ENCODE peak calls at places on chromosomes 12 and 14, in six cellular contexts. P is GM23248, X is GM23338, V is SK-N-SH, O is neural progenitor cell, R is PC-3. J is an unnamed sample. For H3K4me1 and H3F3A, the result is how much of the 10 kb centered on the place peaks cover.

GRCh38 chr14:62445570-62445969 is 599.7 kb downstream of the KCNH5 start:
- DNase-seq in P (no peak), X (peak), V (no peak), O (peak), R (no peak), J (no peak)

GRCh38 chr12:1907652-1908611 is 10.5 kb downstream of the CACNA2D4 start:
- DNase-seq in P (no peak), X (no peak), V (no peak), O (no peak), R (peak), J (no peak)

GRCh38 chr14:103719766-103720165 is 4.2 kb downstream of the ZFYVE21 start:
- DNase-seq in P (no peak), X (no peak), V (no peak), O (no peak), R (no peak), J (no peak)

GRCh38 chr14:68624541-68625220 is 168.2 kb downstream of the ZFP36L1 start:
- DNase-seq in P (no peak), X (no peak), V (no peak), O (no peak), R (no peak), J (peak)

GRCh38 chr14:92657457-92658142 is 90.8 kb downstream of the LGMN start:
- DNase-seq in P (no peak), X (no peak), V (no peak), O (no peak), R (no peak), J (no peak)

GRCh38 chr12:19764408-19764807 is 325.1 kb downstream of the AEBP2 start:
- DNase-seq in P (peak), X (no peak), V (no peak), O (no peak), R (peak), J (no peak)

GRCh38 chr14:89012272-89013097 is 188.0 kb downstream of the TTC8 start:
- DNase-seq in P (no peak), X (no peak), V (no peak), O (no peak), R (no peak), J (no peak)

GRCh38 chr14:50531595-50532501 is 521 bp downstream of the MAP4K5 start:
- DNase-seq in P (peak), X (peak), V (peak), O (peak), R (peak), J (peak)

GRCh38 chr12:94100254-94100653 is 48.1 kb upstream of the PLXNC1 start:
- DNase-seq in P (peak), X (no peak), V (no peak), O (no peak), R (peak), J (peak)

GRCh38 chr12:79547044-79547734 is 143.6 kb downstream of the PAWR start:
- DNase-seq in P (peak), X (peak), V (no peak), O (peak), R (peak), J (peak)

GRCh38 chr12:32211769-32212156 is 105.1 kb downstream of the BICD1 start:
- DNase-seq in P (no peak), X (no peak), V (peak), O (no peak), R (no peak), J (no peak)

GRCh38 chr12:6569786-6570185 is 1.7 kb upstream of the NOP2 start:
- DNase-seq in P (no peak), X (no peak), V (no peak), O (no peak), R (no peak), J (no peak)

GRCh38 chr14:104280902-104281767 is 142.7 kb downstream of the KIF26A start:
- DNase-seq in P (no peak), X (no peak), V (no peak), O (peak), R (no peak), J (no peak)

GRCh38 chr12:69879007-69879960 is 54.3 kb downstream of the MYRFL start:
- DNase-seq in P (peak), X (peak), V (peak), O (peak), R (peak), J (peak)

GRCh38 chr14:54207991-54208520 is 188.8 kb upstream of the CDKN3 start:
- DNase-seq in P (no peak), X (no peak), V (no peak), O (no peak), R (no peak), J (no peak)

GRCh38 chr14:61839452-61839851 is 77.2 kb downstream of the SNAPC1 start:
- DNase-seq in P (peak), X (no peak), V (no peak), O (no peak), R (peak), J (no peak)

GRCh38 chr14:39276005-39276404 is 42.3 kb downstream of the MIA2 start:
- DNase-seq in P (no peak), X (no peak), V (no peak), O (no peak), R (no peak), J (no peak)

GRCh38 chr12:3047961-3048360 is 29.2 kb upstream of the TSPAN9 start:
- DNase-seq in P (peak), X (peak), V (no peak), O (no peak), R (no peak), J (no peak)

GRCh38 chr14:28577711-28578131 is 188.9 kb upstream of the FOXG1 start:
- DNase-seq in P (no peak), X (no peak), V (no peak), O (no peak), R (peak), J (peak)

GRCh38 chr14:34120185-34120977 is 169.5 kb upstream of the EGLN3 start:
- DNase-seq in P (no peak), X (peak), V (no peak), O (peak), R (no peak), J (no peak)

GRCh38 chr14:76152333-76152681 is 585 bp downstream of the GPATCH2L start:
- DNase-seq in P (peak), X (peak), V (peak), O (peak), R (peak), J (peak)

GRCh38 chr14:47278233-47278842 is 397.1 kb downstream of the MDGA2 start:
- DNase-seq in P (peak), X (peak), V (peak), O (peak), R (peak), J (peak)

GRCh38 chr12:77847665-77848431 is 17.2 kb downstream of the NAV3 start:
- DNase-seq in P (peak), X (no peak), V (no peak), O (no peak), R (peak), J (peak)

GRCh38 chr12:108773798-108774788 is 42.8 kb upstream of the CORO1C start:
- DNase-seq in P (peak), X (peak), V (peak), O (peak), R (no peak), J (no peak)

GRCh38 chr14:55052259-55052930 is 948 bp downstream of the MAPK1IP1L start:
- DNase-seq in P (peak), X (peak), V (no peak), O (no peak), R (peak), J (no peak)

GRCh38 chr14:60303745-60304144 is 54.7 kb downstream of the PPM1A start:
- DNase-seq in P (no peak), X (no peak), V (no peak), O (no peak), R (no peak), J (no peak)

GRCh38 chr12:25089738-25090137 is 105.2 kb downstream of the DNAI7 start:
- DNase-seq in P (no peak), X (no peak), V (no peak), O (no peak), R (peak), J (no peak)

GRCh38 chr12:38390968-38391367 is 74.4 kb downstream of the ALG10B start:
- DNase-seq in P (no peak), X (no peak), V (no peak), O (no peak), R (peak), J (no peak)

DNA sequence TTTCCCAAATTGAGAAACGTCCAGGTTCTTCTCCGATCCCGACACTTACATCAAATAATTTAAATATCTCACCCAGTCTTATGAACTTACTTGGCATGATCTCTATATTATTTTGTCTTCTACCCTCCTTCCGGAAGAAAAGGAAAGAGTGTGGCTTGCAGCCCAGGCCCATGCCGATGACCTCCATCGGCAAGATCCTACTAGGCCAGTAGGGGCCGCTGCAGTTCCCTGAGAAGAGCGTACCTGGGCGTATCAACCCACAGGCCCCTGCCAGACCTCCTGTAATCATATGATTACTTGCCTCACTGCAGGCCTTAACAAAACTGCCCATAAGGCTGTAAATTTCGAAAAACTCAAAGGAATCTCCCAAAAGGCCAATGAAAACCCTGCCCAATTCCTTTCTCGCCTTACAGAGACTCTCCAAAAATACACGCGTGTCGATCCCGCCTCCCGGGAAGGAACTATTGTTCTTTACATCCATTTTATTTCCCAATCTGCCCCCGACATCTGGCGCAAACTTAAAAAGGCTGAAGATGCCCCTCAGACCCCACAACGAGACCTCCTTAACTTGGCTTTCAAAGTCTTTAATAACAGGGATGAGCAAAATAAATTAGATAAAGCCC is 69.6 kb downstream of the MOK start:
- DNase-seq in P (peak), X (peak), V (peak), O (peak), R (peak), J (peak)
- H2AFZ ChIP-seq in P (no peak), X (peak), V (no peak), O (peak), R (no peak), J (no peak)

DNA sequence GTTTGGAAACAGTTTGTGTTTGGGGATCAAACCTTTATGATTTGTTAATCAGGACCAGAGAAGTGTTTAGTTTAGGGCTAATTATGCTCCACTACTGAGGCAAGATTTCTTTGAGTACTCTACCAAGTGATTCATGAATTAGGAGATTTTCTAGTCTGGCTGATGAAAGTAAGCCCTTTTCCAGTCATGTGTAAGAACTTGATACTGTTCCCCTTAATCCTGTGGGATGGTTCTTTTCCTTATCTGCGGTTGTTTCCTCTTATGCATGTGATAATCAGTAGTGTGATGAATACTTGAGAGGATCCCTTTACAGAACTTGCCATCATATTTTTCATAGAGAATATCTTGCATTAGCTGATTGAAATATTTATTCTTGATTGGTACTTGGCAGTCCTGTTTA is 42.1 kb downstream of the DYRK2 start:
- DNase-seq in P (no peak), X (no peak), V (no peak), O (no peak), R (no peak), J (no peak)
- H3K4me1 ChIP-seq in P (under half), X (under half), V (under half), O (under half), R (under half), J (under half)

GRCh38 chr12:120197542-120197887 is 3.0 kb upstream of the GCN1 start:
- DNase-seq in P (no peak), X (no peak), V (no peak), O (no peak), R (no peak), J (no peak)

GRCh38 chr12:120199595-120200306 is 1.2 kb downstream of the RPLP0 start:
- DNase-seq in P (peak), X (no peak), V (no peak), O (no peak), R (peak), J (peak)

GRCh38 chr12:120194534-120195395 is at the start of gene GCN1:
- DNase-seq in P (peak), X (peak), V (peak), O (peak), R (peak), J (peak)

GRCh38 chr12:120196363-120196762 is 1.8 kb upstream of the GCN1 start:
- DNase-seq in P (no peak), X (no peak), V (no peak), O (no peak), R (no peak), J (no peak)

DNA sequence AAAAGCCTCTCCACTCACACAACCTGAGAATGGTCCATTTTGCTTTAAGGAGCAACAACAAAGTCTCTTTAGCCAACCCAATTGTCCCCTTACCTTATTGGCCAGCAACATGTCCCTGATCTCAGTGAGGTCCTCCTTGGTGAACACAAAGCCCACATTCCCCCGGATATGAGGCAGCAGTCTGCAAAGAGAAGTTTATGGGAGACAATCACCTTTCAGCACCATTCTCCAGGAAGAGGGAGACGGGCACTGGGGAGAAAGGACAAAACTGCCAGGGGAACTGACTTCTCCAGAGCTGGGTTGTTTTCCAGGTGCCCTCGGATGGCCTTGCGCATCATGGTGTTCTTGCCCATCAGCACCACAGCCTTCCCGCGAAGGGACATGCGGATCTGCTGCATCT is 1.9 kb downstream of the RPLP0 start:
- DNase-seq in P (no peak), X (no peak), V (no peak), O (no peak), R (peak), J (no peak)
- H3F3A ChIP-seq in P (half or more), X (half or more), V (half or more), O (half or more), R (under half), J (half or more)

GRCh38 chr14:91419044-91419397 is 1.4 kb upstream of the CCDC88C start:
- DNase-seq in P (peak), X (no peak), V (no peak), O (no peak), R (no peak), J (no peak)
- H2AFZ ChIP-seq in P (peak), X (peak), V (peak), O (no peak), R (peak), J (no peak)

GRCh38 chr12:54259194-54260011 is 20.5 kb downstream of the CBX5 start:
- DNase-seq in P (peak), X (peak), V (peak), O (peak), R (peak), J (no peak)
- H3K4me1 ChIP-seq in P (half or more), X (under half), V (under half), O (half or more), R (under half), J (under half)

DNA sequence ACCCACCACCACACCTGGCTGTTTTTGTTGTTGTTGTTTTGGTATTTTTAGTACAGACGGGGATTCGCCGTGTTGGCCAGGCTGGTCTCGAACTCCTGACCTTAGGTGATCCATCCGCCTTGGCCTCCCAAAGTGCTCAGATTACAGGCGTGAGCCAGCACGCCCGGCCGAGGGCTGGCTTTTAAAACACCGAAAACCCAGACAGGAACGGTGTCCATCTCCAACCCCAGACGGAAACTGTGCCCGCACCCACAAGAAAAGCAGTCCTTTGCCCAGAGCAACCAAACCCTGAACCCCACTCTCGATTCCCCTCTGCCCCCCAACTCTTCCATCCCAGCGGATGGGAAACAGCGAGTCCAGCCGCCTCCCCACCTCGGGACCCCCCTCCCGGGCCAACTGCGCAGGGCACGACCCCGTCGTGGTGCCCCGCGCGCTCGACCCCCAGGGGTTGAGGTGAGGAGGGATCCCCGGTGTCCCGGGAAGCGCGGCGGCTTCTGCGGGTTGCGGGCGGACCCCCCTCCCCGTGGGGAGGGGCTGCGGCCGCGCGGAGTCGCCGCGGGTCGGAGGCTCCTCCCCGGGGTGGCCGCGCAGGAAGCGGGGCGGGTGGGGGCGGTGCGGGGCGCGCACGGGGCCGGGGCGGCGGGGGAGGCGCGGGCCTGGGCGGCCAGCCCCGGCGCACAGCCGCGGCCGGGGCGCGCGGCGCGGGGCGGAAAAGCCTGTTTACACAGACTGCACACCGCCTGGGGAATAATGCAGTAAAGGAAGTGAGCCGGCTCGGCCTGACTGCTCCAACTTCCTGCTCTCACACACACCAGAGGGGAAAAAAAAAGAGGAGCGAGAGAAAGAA is at the start of gene ELK3:
- DNase-seq in P (peak), X (peak), V (peak), O (peak), R (peak), J (peak)
- H3F3A ChIP-seq in P (half or more), X (under half), V (under half), O (under half), R (under half), J (half or more)

DNA sequence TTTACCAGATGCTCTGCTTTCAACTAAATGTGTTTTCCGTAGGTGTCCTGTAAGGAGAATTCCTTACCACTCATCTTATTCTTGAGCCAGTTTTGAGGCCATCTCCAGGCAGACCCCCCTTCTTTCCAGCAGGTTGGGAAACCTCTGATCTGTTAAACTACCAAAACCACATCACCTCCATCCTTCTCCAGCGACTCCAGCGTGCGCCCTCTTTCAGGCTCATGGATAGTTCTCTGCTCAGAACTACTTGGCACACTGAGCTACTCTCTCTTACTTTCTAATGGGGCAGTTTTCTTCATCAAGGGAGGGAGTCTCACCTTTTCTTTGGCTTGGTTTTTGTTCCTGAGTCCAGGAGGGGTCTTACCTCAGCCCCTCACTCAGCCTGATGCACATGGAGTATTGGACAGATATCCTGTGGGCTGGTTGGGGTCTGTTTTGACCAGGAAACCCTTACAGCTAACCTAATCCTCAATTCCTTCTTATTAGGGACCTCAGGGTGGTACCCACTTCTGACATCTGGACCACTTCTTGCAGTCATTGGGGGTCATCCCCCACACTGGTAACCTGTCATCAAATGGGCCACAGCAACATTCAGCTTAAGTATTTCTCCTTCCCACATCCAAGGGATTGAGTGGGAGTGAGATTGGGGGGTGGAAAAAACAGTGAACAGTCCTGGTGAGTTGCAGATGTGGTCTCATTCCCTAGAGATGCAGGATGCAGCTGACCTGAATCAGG is 5.2 kb downstream of the DHRS2 start:
- DNase-seq in P (no peak), X (no peak), V (no peak), O (no peak), R (no peak), J (no peak)
- H2AFZ ChIP-seq in P (no peak), X (peak), V (no peak), O (no peak), R (no peak), J (no peak)

GRCh38 chr12:87274594-87275245 is 754.5 kb downstream of the C12orf50 start:
- DNase-seq in P (peak), X (peak), V (peak), O (peak), R (peak), J (no peak)
- H3K4me1 ChIP-seq in P (under half), X (under half), V (under half), O (under half), R (under half), J (under half)

GRCh38 chr12:53461591-53461990 is 9.7 kb downstream of the PCBP2 start:
- DNase-seq in P (no peak), X (no peak), V (no peak), O (no peak), R (no peak), J (no peak)
- H3F3A ChIP-seq in P (half or more), X (half or more), V (under half), O (half or more), R (under half), J (half or more)

GRCh38 chr14:94136575-94137331 is 7.3 kb upstream of the IFI27L2 start:
- DNase-seq in P (peak), X (peak), V (peak), O (peak), R (peak), J (peak)
- H2AFZ ChIP-seq in P (peak), X (peak), V (peak), O (peak), R (peak), J (no peak)

J was measured in PC-9.